ENCODE peak calls at places on chromosomes 1 and 21, in six cellular contexts. U, D, E, P, C and H are unnamed samples.
A peak's percentile ranks its signal among the peaks of the same experiment; 100 is the strongest.

GRCh38 chr1:19735419-19736127 is 64.1 kb downstream of the TMCO4 start:
- DNase-seq in D (peak; percentile 66), U (peak; percentile 89), C (no peak), P (peak; percentile 84), E (no peak), H (no peak)

GRCh38 chr1:66728021-66728420 is 24.2 kb upstream of the DYNLT5 start:
- DNase-seq in P (no peak), D (no peak), E (no peak), U (no peak), C (no peak), H (no peak)

GRCh38 chr1:172670791-172671190 is 11.9 kb downstream of the FASLG start:
- DNase-seq in P (no peak), U (no peak), C (peak; percentile 79), D (no peak), E (no peak), H (no peak)

GRCh38 chr1:94325379-94326302 is 88.3 kb upstream of the ARHGAP29 start:
- DNase-seq in C (no peak), E (no peak), D (no peak), P (no peak), U (no peak), H (no peak)

GRCh38 chr1:110424699-110425098 is 17.2 kb upstream of the LAMTOR5 start:
- DNase-seq in C (no peak), E (no peak), U (no peak), D (no peak), P (no peak), H (no peak)

GRCh38 chr1:156492591-156493080 is 7.9 kb downstream of the MEF2D start:
- DNase-seq in D (peak; percentile 61), P (no peak), U (peak; percentile 63), C (no peak), E (no peak), H (peak; percentile 98)

GRCh38 chr1:25030674-25031589 is 100.9 kb upstream of the RUNX3 start:
- DNase-seq in E (no peak), D (no peak), C (no peak), U (no peak), P (no peak), H (peak; percentile 58)

GRCh38 chr21:36584980-36585940 is 105.3 kb upstream of the CLDN14 start:
- DNase-seq in P (no peak), D (no peak), U (no peak), C (peak; percentile 39), E (no peak), H (peak; percentile 62)

GRCh38 chr1:3518256-3518655 is 63.8 kb downstream of the ARHGEF16 start:
- DNase-seq in P (no peak), C (no peak), U (no peak), D (no peak), E (no peak), H (peak; percentile 51)

GRCh38 chr1:184649500-184649899 is 105.2 kb downstream of the EDEM3 start:
- DNase-seq in E (no peak), C (no peak), D (no peak), P (no peak), U (no peak), H (peak; percentile 40)

GRCh38 chr1:42552636-42553035 is 89.5 kb downstream of the CCDC30 start:
- DNase-seq in D (no peak), U (no peak), E (no peak), C (no peak), P (no peak), H (no peak)

GRCh38 chr1:156498447-156499193 is 2.0 kb downstream of the MEF2D start:
- DNase-seq in E (no peak), D (peak; percentile 76), P (no peak), U (peak; percentile 70), C (no peak), H (peak; percentile 54)

GRCh38 chr1:166032901-166033371 is 133.9 kb downstream of the FAM78B start:
- DNase-seq in U (no peak), C (no peak), D (peak; percentile 16), P (no peak), E (no peak), H (no peak)

GRCh38 chr1:72636636-72637035 is 354.3 kb upstream of the NEGR1 start:
- DNase-seq in C (no peak), E (no peak), P (no peak), D (no peak), U (no peak), H (no peak)

GRCh38 chr1:108569097-108569728 is 9.3 kb downstream of the EEIG2 start:
- DNase-seq in P (no peak), D (no peak), C (no peak), E (no peak), U (no peak), H (no peak)

GRCh38 chr1:108570128-108570527 is 10.2 kb downstream of the EEIG2 start:
- DNase-seq in D (no peak), C (no peak), E (no peak), P (no peak), U (no peak), H (peak; percentile 68)

GRCh38 chr21:34546556-34546955 is 34.5 kb upstream of the KCNE1 start:
- DNase-seq in P (no peak), E (no peak), D (no peak), U (no peak), C (no peak), H (no peak)

GRCh38 chr1:40848530-40849189 is 13.5 kb downstream of the CITED4 start:
- DNase-seq in P (peak; percentile 74), E (peak; percentile 51), D (peak; percentile 61), C (no peak), U (peak; percentile 70), H (peak; percentile 71)

GRCh38 chr1:230313453-230314141 is 112.5 kb downstream of the PGBD5 start:
- DNase-seq in P (no peak), U (no peak), E (no peak), D (no peak), C (no peak), H (no peak)
- H3K36me3 ChIP-seq in P (no peaks in the 10 kb centered on the region), U (no peaks in the 10 kb centered on the region), E (no peaks in the 10 kb centered on the region), D (no peaks in the 10 kb centered on the region), C (no peaks in the 10 kb centered on the region), H (no peaks in the 10 kb centered on the region)

GRCh38 chr1:2143814-2144500 is 50.6 kb downstream of the FAAP20 start:
- DNase-seq in P (no peak), U (peak; percentile 29), E (no peak), D (peak; percentile 12), C (no peak), H (no peak)

GRCh38 chr1:2144501-2145090 is 50.0 kb downstream of the FAAP20 start:
- DNase-seq in U (peak; percentile 19), C (no peak), D (peak; percentile 6), P (no peak), E (no peak), H (no peak)

GRCh38 chr1:2148691-2149090 is 45.9 kb downstream of the FAAP20 start:
- DNase-seq in D (peak; percentile 32), E (no peak), C (peak; percentile 68), P (peak; percentile 62), U (no peak), H (no peak)

GRCh38 chr1:2145946-2146835 is 48.4 kb downstream of the FAAP20 start:
- DNase-seq in E (no peak), P (no peak), C (peak; percentile 60), U (no peak), D (peak; percentile 12), H (no peak)

GRCh38 chr1:2146836-2147517 is 47.6 kb downstream of the FAAP20 start:
- DNase-seq in E (no peak), C (no peak), D (no peak), P (no peak), U (no peak), H (no peak)
- H3K4me1 ChIP-seq in E (no peaks in the 10 kb centered on the region), C (peaks cover 35% of the 10 kb centered on the region), D (peaks cover 4% of the 10 kb centered on the region), P (no peaks in the 10 kb centered on the region), U (no peaks in the 10 kb centered on the region), H (no peaks in the 10 kb centered on the region)

DNA sequence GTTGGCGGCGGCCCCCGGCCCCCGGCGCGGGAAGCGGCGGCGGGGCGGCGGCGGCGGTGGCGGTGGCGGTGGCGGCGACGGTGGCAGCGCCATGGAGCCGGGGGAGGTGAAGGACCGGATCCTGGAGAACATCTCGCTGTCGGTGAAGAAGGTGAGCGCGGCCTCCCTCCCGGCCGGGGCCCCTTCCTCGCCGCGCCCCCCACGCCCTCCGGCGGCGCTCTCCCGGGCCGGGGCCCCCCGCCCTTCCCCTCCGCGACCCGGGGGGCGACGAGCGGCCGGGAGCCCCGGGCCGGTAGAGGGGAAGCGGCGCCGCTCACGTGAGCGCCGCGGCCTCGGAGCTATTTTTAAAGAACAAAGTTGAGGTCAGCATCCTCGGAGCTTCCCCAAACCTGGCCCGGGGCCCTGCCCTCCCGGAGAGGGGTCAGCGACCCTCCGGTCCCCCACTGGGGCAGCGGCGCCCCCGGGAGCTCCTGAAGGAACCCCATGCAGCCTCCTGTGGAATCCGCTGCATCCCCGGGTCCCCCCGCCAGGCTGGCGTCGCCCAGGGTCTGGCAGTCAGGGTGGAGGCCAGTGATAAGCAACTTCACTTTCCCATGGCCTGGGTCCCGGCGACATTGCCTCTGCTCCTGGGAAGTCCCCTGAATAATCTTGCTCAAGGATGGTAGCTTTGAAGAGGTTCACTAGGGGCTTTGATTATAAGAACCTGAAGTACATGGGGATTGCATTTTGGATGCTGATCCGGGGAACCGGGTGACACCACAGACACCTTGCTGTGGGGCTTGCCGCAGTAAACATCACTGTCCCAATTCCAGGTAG is 556 bp downstream of the PLEKHM2 start:
- DNase-seq in U (peak; percentile 71), P (no peak), D (peak; percentile 42), C (peak; percentile 15), E (peak; percentile 23), H (peak; percentile 62)
- H3K27ac ChIP-seq in U (peak overlapping the region; percentile 18), P (peak overlapping the region; percentile 98), D (peak overlapping the region; percentile 94), C (peak overlapping the region; percentile 77), E (no peak overlapping the region), H (peak overlapping the region; percentile 69)

GRCh38 chr1:225816643-225817538 is 7.0 kb downstream of the EPHX1 start:
- DNase-seq in P (peak; percentile 77), C (no peak), E (no peak), D (peak; percentile 86), U (peak; percentile 77), H (no peak)

GRCh38 chr1:225818229-225818628 is 8.3 kb downstream of the EPHX1 start:
- DNase-seq in P (no peak), E (no peak), D (no peak), C (no peak), U (no peak), H (no peak)

GRCh38 chr1:225820522-225821120 is 10.7 kb downstream of the EPHX1 start:
- DNase-seq in C (no peak), P (no peak), D (no peak), E (no peak), U (peak; percentile 3), H (no peak)

GRCh38 chr1:225817611-225818061 is 7.7 kb downstream of the EPHX1 start:
- DNase-seq in P (peak; percentile 95), U (peak; percentile 90), D (peak; percentile 65), C (no peak), E (no peak), H (no peak)

DNA sequence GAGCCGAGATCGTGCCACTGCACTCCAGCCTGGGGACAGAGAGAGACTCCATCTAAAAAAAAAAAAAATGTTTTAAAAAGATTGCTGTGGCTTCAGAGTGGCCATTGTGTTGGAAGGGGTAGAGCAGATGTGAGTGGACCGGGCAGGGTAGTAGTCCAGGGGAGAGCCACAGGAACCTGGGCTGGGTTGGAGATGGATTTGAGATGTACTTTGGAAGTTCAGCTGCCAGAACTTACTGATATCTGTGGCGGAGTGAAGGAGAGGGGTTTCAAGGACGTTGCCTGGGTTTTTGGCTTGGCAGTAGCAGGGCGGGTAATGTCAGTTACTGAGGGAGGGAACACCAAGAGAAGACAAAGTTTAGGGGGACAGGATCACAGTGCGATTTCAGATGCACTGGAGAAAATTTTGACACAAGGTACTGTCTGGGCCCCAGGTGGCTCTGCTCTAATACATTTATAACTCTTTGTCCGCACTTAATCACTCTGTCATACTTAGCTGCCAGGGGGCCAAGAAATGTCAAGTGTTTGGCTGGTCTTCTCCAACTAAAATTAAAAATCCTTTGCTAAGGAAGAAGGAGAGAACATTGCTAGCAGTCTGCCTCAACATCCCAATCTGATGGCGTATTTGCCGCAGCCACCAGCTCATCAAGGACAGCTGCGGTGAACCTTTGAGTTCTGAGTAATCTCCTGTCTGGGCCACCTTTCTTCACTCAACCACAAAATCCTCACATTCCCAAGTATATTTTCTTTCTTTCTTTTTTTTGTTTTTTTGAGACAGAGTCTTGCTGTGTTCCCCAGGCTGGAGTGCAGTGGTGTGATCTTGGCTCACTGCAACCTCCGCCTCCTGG is 9.6 kb downstream of the EPHX1 start:
- DNase-seq in D (no peak), E (no peak), C (no peak), U (no peak), P (no peak), H (no peak)
- H3K36me3 ChIP-seq in D (peaks cover 16% of the 10 kb centered on the region), E (no peaks in the 10 kb centered on the region), C (no peaks in the 10 kb centered on the region), U (no peaks in the 10 kb centered on the region), P (no peaks in the 10 kb centered on the region), H (no peaks in the 10 kb centered on the region)